ENCODE peak calls at places on chromosome 21, in seven cellular contexts. U is GM04504, P is psoas muscle, G is NCI-H1694 treated with DMSO at 0.1 percent for 48 hours, R is NCI-H2081, L is Ammon's horn, E is Right ventricle myocardium superior. H is an unnamed sample.

GRCh38 chr21:45607021-45607921 is 36.3 kb upstream of the PCBP3 start:
- DNase-seq in P (no peak), U (no peak), L (peak), R (no peak), E (no peak), G (no peak), H (peak)

GRCh38 chr21:40683349-40683748 is 163.6 kb downstream of the DSCAM start:
- DNase-seq in L (no peak), E (no peak), U (no peak), R (no peak), G (no peak), P (no peak), H (no peak)

GRCh38 chr21:31660134-31660565 is 657 bp downstream of the SOD1 start:
- DNase-seq in U (peak), P (no peak), E (no peak), L (peak), R (peak), G (no peak), H (peak)

GRCh38 chr21:15415541-15416261 is 314.1 kb upstream of the USP25 start:
- DNase-seq in R (no peak), L (no peak), G (no peak), U (no peak), P (no peak), E (no peak), H (no peak)

GRCh38 chr21:38938343-38938742 is 132.6 kb downstream of the ETS2 start:
- DNase-seq in G (no peak), L (no peak), U (no peak), P (no peak), E (no peak), R (peak), H (peak)

GRCh38 chr21:37060296-37060695 is 12.6 kb downstream of the PIGP start:
- DNase-seq in R (peak), E (peak), U (peak), G (peak), L (peak), P (peak), H (peak)

GRCh38 chr21:36976882-36977651 is 10.6 kb upstream of the HLCS start:
- DNase-seq in E (no peak), R (peak), L (peak), P (no peak), U (peak), G (peak), H (peak)

GRCh38 chr21:41767606-41768370 is 936 bp upstream of the RIPK4 start:
- DNase-seq in L (no peak), P (no peak), U (no peak), E (no peak), G (no peak), R (no peak), H (no peak)

GRCh38 chr21:35002879-35003722 is 46.0 kb downstream of the RUNX1 start:
- DNase-seq in E (no peak), G (no peak), R (no peak), L (no peak), P (no peak), U (no peak), H (peak)

GRCh38 chr21:23968722-23969647 is 1638.3 kb downstream of the MRPL39 start:
- DNase-seq in R (peak), P (no peak), U (no peak), E (no peak), L (no peak), G (peak), H (no peak)

GRCh38 chr21:37746849-37747248 is 169.4 kb downstream of the KCNJ6 start:
- DNase-seq in R (no peak), P (no peak), E (no peak), L (no peak), U (no peak), G (no peak), H (no peak)

GRCh38 chr21:14989359-14989758 is 75.4 kb downstream of the NRIP1 start:
- DNase-seq in P (no peak), R (peak), E (no peak), G (no peak), L (no peak), U (peak), H (peak)